ENCODE peak calls at places on chromosomes 4 and X, in ten cellular contexts. O is heart left ventricle, K is uterus, D is psoas muscle, F is left lung, A is small intestine, Z is tibial nerve, G is Karpas-422, P is GM12878, V is neuronal stem cell. J is an unnamed sample.
A peak's percentile ranks its signal among the peaks of the same experiment; 100 is the strongest.

GRCh38 chrX:150581093-150581775 is 12.8 kb downstream of the MTM1 start:
- DNase-seq in D (no peak), V (no peak), Z (no peak), F (no peak), A (no peak), O (no peak), P (no peak), G (no peak), K (no peak), J (no peak)

GRCh38 chr4:173506780-173507211 is 23.2 kb downstream of the HAND2 start:
- DNase-seq in Z (no peak), O (peak; percentile 69), G (no peak), V (no peak), K (peak; percentile 13), A (no peak), F (no peak), P (no peak), D (no peak), J (no peak)

GRCh38 chr4:154366956-154367355 is 124.6 kb downstream of the DCHS2 start:
- DNase-seq in D (no peak), O (no peak), A (no peak), Z (no peak), P (no peak), V (no peak), K (no peak), G (no peak), F (no peak), J (no peak)

GRCh38 chr4:4689694-4690440 is 148.0 kb upstream of the STX18 start:
- DNase-seq in F (no peak), P (peak; percentile 83), V (no peak), D (no peak), K (no peak), O (no peak), A (no peak), G (no peak), Z (no peak), J (no peak)

GRCh38 chr4:56360071-56360470 is 27.2 kb downstream of the AASDH start:
- DNase-seq in K (no peak), O (no peak), Z (no peak), F (no peak), D (no peak), A (no peak), P (no peak), V (no peak), G (no peak), J (no peak)

GRCh38 chrX:13750204-13750603 is 15.7 kb downstream of the OFD1 start:
- DNase-seq in K (no peak), A (peak; percentile 52), G (peak; percentile 86), F (no peak), D (no peak), P (no peak), Z (no peak), V (no peak), O (no peak), J (no peak)

GRCh38 chr4:93334003-93334402 is 494.6 kb upstream of the ATOH1 start:
- DNase-seq in K (no peak), A (no peak), F (no peak), D (no peak), Z (no peak), V (no peak), O (no peak), G (no peak), P (peak; percentile 45), J (no peak)

GRCh38 chr4:118034061-118034785 is at the start of gene NDST3:
- DNase-seq in Z (peak; percentile 22), G (peak; percentile 42), P (no peak), F (peak; percentile 76), O (peak; percentile 46), D (peak; percentile 32), A (peak; percentile 41), V (peak; percentile 62), K (peak; percentile 18), J (no peak)

GRCh38 chr4:978957-979701 is 5.8 kb upstream of the DGKQ start:
- DNase-seq in Z (no peak), P (no peak), K (no peak), V (no peak), F (peak; percentile 77), A (no peak), G (no peak), O (no peak), D (no peak), J (no peak)

GRCh38 chrX:13685126-13685763 is 3.7 kb upstream of the RAB9A start:
- DNase-seq in D (no peak), P (no peak), A (no peak), F (no peak), O (no peak), G (no peak), V (no peak), K (no peak), Z (no peak), J (no peak)

GRCh38 chr4:131499139-131499873 is 1649.8 kb upstream of the PCDH10 start:
- DNase-seq in P (no peak), F (peak; percentile 31), D (no peak), K (no peak), O (no peak), G (no peak), A (no peak), V (no peak), Z (peak; percentile 8), J (no peak)

DNA sequence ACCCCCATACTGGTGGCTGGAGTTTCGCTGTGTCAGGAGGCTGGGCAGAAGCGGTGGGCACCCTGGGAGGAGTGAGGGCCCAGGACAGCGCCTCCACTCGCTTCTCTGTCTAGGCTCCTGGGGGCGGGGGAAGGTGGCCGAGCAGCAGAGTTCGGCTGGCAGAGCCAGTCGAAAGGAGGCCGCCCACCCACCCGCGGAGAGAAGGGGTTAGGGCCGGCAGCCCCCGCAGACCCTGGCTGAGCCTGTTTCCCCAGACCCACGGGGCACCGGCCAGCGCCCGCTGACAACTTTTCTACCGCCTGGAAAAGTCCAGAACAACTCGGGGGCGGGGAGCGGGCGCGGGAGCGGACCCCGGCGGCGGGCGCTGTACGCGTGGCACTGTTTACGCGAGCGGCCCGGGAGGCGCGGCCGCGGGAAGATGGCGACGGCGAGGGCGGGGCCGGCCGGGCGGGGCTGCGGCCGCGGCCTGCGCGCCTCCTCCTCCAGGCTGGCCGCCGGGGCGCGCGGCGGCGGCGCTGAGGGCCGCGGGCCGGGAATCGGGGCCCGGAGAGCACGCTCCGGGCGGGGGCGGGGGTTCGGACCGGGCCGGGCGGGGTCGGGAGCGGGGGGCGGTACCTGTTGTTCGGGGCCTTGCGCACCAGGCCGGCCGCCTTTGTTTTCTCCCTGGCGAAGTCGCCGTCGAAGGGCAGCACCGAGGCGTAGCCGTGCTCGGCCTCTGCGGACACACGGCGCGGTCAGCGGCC is 628 bp downstream of the MXD4 start:
- DNase-seq in V (peak; percentile 30), Z (no peak), G (peak; percentile 80), D (peak; percentile 76), A (peak; percentile 55), K (peak; percentile 42), P (no peak), O (peak; percentile 81), F (peak; percentile 94), J (peak; percentile 73)
- H3K4me1 ChIP-seq in V (peaks cover 21% of the 10 kb centered on the region), Z (peaks cover 70% of the 10 kb centered on the region), G (peaks cover 35% of the 10 kb centered on the region), D (peaks cover 66% of the 10 kb centered on the region), A (peaks cover 10% of the 10 kb centered on the region), K (peaks cover 4% of the 10 kb centered on the region), P (no peaks in the 10 kb centered on the region), O (peaks cover 67% of the 10 kb centered on the region), F (peaks cover 45% of the 10 kb centered on the region), J (peaks cover 63% of the 10 kb centered on the region)

DNA sequence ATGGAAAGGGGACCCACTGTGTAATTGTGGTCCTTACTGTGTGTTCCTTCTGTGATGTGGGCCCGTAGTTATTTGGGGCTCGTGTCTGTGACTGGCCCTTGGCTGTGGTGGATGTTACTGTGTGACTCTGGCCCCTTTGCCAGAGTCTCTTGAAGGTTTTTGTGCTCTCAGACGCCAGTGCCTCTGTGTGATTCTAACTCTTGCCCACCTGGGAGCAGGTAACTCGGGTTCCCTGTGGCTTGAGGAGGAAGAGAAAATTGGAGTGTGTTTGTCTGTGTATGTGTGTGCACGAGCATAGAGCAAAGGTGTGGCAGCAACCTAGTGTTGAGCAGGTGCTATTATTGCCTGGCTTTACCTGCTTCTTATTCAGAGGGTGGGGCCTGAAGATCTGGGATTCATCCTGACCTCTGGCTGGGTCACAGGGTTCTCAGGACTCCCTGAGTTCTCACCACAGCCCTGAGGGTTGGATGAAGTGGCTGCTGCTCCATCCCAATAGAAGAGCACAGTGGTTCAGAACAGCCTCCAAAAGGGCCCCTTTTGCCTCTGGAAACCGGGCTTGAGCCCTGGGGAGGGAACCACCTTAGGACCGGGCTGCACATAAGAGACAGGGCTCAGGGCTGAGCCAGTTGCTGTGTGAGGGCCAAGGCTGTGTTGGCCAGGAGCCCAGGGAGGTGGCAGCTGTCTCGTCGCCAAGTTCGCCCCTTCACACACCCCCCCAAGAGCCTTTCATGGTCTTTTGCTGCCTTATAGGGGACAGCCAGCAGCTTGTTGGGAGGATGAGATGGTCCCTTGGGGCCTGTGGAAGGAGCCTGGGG is 1.3 kb downstream of the RBM10 start:
- DNase-seq in A (peak; percentile 64), G (no peak), D (no peak), V (no peak), P (no peak), O (no peak), Z (no peak), K (no peak), F (no peak), J (no peak)
- H3K27ac ChIP-seq in A (peak overlapping the region; percentile 99), G (peak overlapping the region; percentile 91), D (peak overlapping the region; percentile 91), V (no peak overlapping the region), P (no peak overlapping the region), O (peak overlapping the region; percentile 96), Z (peak overlapping the region; percentile 97), K (peak overlapping the region; percentile 95), F (peak overlapping the region; percentile 95), J (peak overlapping the region; percentile 59)

DNA sequence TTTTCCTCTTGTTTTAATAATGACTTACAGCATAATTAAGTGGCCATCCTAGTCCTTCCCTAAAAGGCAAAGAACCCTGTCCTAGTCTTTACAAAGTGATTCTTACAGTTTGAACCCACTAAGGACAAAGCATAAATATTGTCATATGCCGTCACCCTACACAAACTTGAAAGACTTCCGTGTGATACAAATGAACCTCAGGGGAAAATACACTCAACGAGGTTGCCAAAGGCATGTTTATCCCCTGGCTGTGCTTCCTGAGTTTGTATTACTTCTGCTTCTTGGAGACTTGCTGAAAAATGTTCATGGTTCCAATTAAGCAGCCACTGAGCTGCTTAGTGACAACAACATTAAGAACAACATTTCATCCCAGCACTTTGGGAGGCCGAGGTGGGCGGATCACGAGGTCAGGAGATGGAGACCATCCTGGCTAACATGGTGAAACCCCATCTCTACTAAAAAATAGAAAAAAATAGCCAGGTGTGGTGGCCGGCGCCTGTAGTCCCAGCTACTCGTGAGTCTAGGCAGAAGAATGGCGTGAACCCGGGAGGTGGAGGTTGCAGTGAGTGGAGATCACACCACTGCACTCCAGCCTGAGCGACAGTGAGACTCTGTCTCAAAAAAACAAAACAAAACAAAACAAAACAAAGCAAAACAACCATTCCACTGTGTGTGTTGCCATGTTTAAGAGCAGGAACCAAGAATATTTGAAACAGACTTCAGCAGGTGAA is 16.2 kb downstream of the RASSF6 start:
- DNase-seq in Z (no peak), G (no peak), K (no peak), V (no peak), A (peak; percentile 52), O (no peak), P (no peak), D (no peak), F (peak; percentile 47), J (no peak)
- H3K4me1 ChIP-seq in Z (no peaks in the 10 kb centered on the region), G (peaks cover 64% of the 10 kb centered on the region), K (no peaks in the 10 kb centered on the region), V (peaks cover 4% of the 10 kb centered on the region), A (peaks cover 15% of the 10 kb centered on the region), O (no peaks in the 10 kb centered on the region), P (peaks cover 16% of the 10 kb centered on the region), D (no peaks in the 10 kb centered on the region), F (no peaks in the 10 kb centered on the region), J (no peaks in the 10 kb centered on the region)

GRCh38 chr4:48131736-48132135 is 2.3 kb downstream of the TXK start:
- DNase-seq in K (no peak), G (no peak), O (no peak), Z (no peak), D (no peak), F (no peak), P (no peak), V (no peak), A (no peak), J (no peak)
- H3K27ac ChIP-seq in K (no peak overlapping the region), G (no peak overlapping the region), O (peak overlapping the region; percentile 42), Z (no peak overlapping the region), D (no peak overlapping the region), F (no peak overlapping the region), P (no peak overlapping the region), V (no peak overlapping the region), A (no peak overlapping the region), J (no peak overlapping the region)

J was measured in ascending aorta.